ENCODE peak calls at places on chromosomes 16 and 17, in seven cellular contexts. N is transverse colon, P is AG04450, I is GM12865, M is heart right ventricle, G is fibroblast of lung, E is GM10248. H is an unnamed sample.

GRCh38 chr17:34703533-34703932 is 124.2 kb downstream of the TMEM132E start:
- DNase-seq in N (no peak), M (peak), G (peak), E (no peak), I (peak), P (peak), H (no peak)

GRCh38 chr16:84487358-84487757 is 17.1 kb downstream of the MEAK7 start:
- DNase-seq in E (no peak), G (no peak), M (no peak), I (no peak), N (no peak), P (no peak), H (no peak)

GRCh38 chr17:47789611-47790520 is 31.7 kb downstream of the OSBPL7 start:
- DNase-seq in G (peak), P (no peak), I (peak), M (no peak), E (peak), N (peak), H (peak)

GRCh38 chr16:23196577-23196976 is 14.0 kb downstream of the SCNN1G start:
- DNase-seq in E (no peak), N (no peak), P (no peak), G (no peak), M (no peak), I (no peak), H (no peak)

GRCh38 chr17:82891911-82892310 is 52.1 kb upstream of the ZNF750 start:
- DNase-seq in I (no peak), G (no peak), N (no peak), P (no peak), M (no peak), E (no peak), H (no peak)

GRCh38 chr17:58344047-58344790 is 7.8 kb downstream of the SUPT4H1 start:
- DNase-seq in I (peak), M (no peak), E (peak), G (no peak), P (no peak), N (peak), H (peak)

GRCh38 chr16:66832661-66833305 is 2.0 kb upstream of the NAE1 start:
- DNase-seq in G (peak), I (no peak), M (no peak), N (no peak), P (no peak), E (no peak), H (no peak)

GRCh38 chr17:4577386-4577993 is 6.8 kb upstream of the SMTNL2 start:
- DNase-seq in E (no peak), N (no peak), P (no peak), M (no peak), G (no peak), I (no peak), H (no peak)

GRCh38 chr17:19342611-19343255 is 19.8 kb downstream of the B9D1 start:
- DNase-seq in M (no peak), P (no peak), I (no peak), G (no peak), E (no peak), N (no peak), H (no peak)

GRCh38 chr16:20327444-20328041 is at the start of gene GP2:
- DNase-seq in N (no peak), P (no peak), I (no peak), M (no peak), G (no peak), E (no peak), H (no peak)

GRCh38 chr16:87332150-87332549 is 15.0 kb upstream of the C16orf95 start:
- DNase-seq in M (no peak), G (peak), E (no peak), P (no peak), N (no peak), I (no peak), H (no peak)

GRCh38 chr17:40314557-40314953 is 5.6 kb downstream of the RARA start:
- DNase-seq in I (peak), G (peak), M (peak), P (peak), N (peak), E (no peak), H (peak)

GRCh38 chr17:30332057-30332542 is 1.8 kb downstream of the TMIGD1 start:
- DNase-seq in N (peak), G (peak), M (no peak), P (peak), I (peak), E (peak), H (peak)

GRCh38 chr16:28585674-28586073 is 11.2 kb downstream of the SULT1A2 start:
- DNase-seq in N (peak), E (no peak), P (no peak), I (no peak), M (no peak), G (no peak), H (no peak)

GRCh38 chr17:31561469-31562412 is 170.3 kb downstream of the RAB11FIP4 start:
- DNase-seq in P (no peak), I (no peak), M (no peak), G (peak), E (no peak), N (no peak), H (no peak)

GRCh38 chr16:30136971-30137601 is 14.1 kb upstream of the MAPK3 start:
- DNase-seq in E (no peak), P (no peak), N (no peak), I (no peak), M (no peak), G (no peak), H (no peak)

GRCh38 chr16:11632455-11632921 is 35.8 kb upstream of the SNN start:
- DNase-seq in I (no peak), G (peak), E (no peak), M (peak), P (peak), N (peak), H (no peak)

GRCh38 chr16:48321307-48322036 is 63.7 kb downstream of the SIAH1 start:
- DNase-seq in P (no peak), E (no peak), I (no peak), G (peak), M (no peak), N (no peak), H (no peak)

GRCh38 chr16:8621221-8621571 is 302 bp upstream of the METTL22 start:
- DNase-seq in E (no peak), N (no peak), M (no peak), P (no peak), G (no peak), I (no peak), H (no peak)

GRCh38 chr17:64128787-64129514 is 993 bp downstream of the ERN1 start:
- DNase-seq in P (no peak), I (peak), M (peak), G (peak), N (peak), E (no peak), H (no peak)

GRCh38 chr17:10844667-10845387 is 6.9 kb upstream of the PIRT start:
- DNase-seq in E (peak), M (peak), G (peak), N (peak), I (peak), P (peak), H (peak)

GRCh38 chr16:30416624-30417298 is 9.4 kb downstream of the ZNF771 start:
- DNase-seq in N (no peak), I (no peak), P (no peak), G (no peak), M (no peak), E (no peak), H (no peak)

GRCh38 chr16:71784093-71784492 is 24.5 kb downstream of the AP1G1 start:
- DNase-seq in I (no peak), N (no peak), E (no peak), M (no peak), P (no peak), G (no peak), H (no peak)

GRCh38 chr17:44204453-44204882 is 4.8 kb upstream of the ATXN7L3 start:
- DNase-seq in I (no peak), P (no peak), M (no peak), N (no peak), G (peak), E (no peak), H (no peak)

GRCh38 chr17:42179911-42180410 is 981 bp downstream of the KCNH4 start:
- DNase-seq in E (peak), G (peak), I (peak), M (peak), P (no peak), N (peak), H (peak)

GRCh38 chr17:80264048-80264792 is 3.6 kb downstream of the RNF213 start:
- DNase-seq in E (no peak), N (peak), G (no peak), P (no peak), M (no peak), I (peak), H (no peak)

DNA sequence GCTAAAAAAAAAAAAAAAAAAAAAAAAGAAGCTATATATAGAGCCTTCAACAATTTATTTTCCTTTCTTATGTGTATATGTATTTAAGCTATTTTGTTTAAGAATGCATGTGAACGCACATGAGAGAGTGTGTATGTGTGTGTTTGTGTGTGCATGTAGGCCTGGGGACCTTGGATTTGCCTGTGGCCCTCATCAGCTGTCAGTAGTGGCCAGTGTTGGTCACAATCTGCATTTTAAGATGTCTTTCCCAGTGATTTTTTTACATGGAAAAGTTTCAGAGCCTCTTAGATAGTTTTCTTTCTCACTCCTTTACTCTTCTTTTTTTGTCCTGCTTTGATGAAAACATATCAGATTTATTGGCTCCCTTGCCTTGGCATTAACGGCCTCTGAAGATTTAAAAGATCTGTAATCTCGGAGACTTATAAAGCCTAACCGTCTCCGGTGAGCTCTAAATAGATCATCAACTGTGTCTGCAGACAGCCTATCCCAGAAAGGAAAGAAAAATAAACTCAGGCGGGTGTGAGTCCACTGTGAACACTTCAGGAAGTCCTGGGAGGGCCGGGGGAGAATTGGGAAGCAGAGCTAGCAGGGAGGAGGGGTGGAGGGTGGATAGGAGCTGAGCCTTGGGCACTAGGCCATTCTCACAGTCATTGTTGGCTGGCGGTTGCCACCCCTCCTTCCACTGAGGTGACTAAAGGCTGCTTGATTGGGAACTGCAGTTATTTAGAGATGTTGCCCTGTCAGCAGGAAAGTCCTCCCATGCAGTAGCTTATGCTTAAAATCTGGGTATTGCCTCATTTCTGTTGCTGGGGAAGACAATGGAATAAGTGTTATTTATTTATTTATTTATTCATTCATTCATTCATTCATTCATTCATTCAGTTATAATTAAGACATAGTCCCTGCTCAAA is 86.8 kb downstream of the WWP2 start:
- DNase-seq in P (peak), M (peak), I (no peak), N (peak), E (no peak), G (peak), H (no peak)
- TF ChIP-seq CTCF in P (no peak), M (peak), I (no peak), N (peak), E (no peak), G (peak), H (no peak)

DNA sequence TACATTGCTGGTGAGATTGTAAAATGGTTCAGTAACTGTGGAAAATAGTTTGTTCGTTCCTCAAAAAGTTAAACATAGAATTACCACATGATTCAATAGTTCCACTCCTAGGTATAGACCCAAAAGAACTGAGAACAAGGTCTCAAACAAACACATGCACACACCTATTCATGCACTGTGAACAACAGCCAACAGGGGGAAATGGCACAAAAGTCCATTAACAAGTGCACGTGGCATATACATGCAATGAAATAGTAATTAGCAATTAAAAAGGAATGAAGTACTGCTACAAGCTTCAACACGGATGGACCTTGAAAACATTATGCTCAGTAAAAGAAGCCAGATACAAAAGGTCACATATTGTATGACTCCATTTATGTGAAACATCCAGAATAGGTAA is 23.8 kb downstream of the SDK2 start:
- DNase-seq in P (no peak), N (no peak), M (no peak), G (no peak), E (no peak), I (no peak), H (no peak)
- TF ChIP-seq CTCF in P (no peak), N (no peak), M (no peak), G (no peak), E (no peak), I (no peak), H (no peak)

DNA sequence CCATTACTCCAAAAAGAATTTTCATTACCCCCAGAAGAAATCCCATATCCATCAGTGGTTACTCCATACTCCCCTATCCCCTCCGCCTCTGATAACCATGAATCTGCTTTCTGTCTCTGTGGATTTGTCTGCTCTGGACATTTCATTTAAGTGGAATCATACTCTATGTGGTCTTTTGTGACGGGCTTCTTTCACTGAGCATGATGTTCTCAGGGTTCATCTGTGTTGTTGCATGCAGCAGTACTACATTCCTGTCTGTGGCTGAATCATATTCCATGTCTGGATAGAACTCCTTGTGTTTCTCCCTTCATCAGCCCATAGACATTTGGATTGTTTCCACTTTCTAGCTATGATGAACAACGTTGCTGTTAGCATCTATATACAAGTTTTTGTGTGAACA is 59.5 kb upstream of the IRX3 start:
- DNase-seq in I (no peak), E (no peak), M (no peak), P (no peak), G (no peak), N (no peak), H (no peak)
- TF ChIP-seq CTCF in I (no peak), E (no peak), M (no peak), P (no peak), G (no peak), N (no peak), H (no peak)

GRCh38 chr17:57006040-57006439 is 28.1 kb downstream of the SCPEP1 start:
- DNase-seq in M (no peak), P (no peak), I (no peak), G (no peak), N (no peak), E (no peak), H (no peak)

GRCh38 chr17:57008958-57009357 is 31.0 kb downstream of the SCPEP1 start:
- DNase-seq in N (no peak), G (no peak), M (no peak), P (no peak), I (no peak), E (no peak), H (no peak)

GRCh38 chr17:57001541-57001940 is 23.6 kb downstream of the SCPEP1 start:
- DNase-seq in E (no peak), I (no peak), G (no peak), M (no peak), P (no peak), N (no peak), H (no peak)

GRCh38 chr17:57002904-57003303 is 25.0 kb downstream of the SCPEP1 start:
- DNase-seq in N (no peak), P (no peak), I (no peak), G (no peak), E (no peak), M (no peak), H (no peak)

DNA sequence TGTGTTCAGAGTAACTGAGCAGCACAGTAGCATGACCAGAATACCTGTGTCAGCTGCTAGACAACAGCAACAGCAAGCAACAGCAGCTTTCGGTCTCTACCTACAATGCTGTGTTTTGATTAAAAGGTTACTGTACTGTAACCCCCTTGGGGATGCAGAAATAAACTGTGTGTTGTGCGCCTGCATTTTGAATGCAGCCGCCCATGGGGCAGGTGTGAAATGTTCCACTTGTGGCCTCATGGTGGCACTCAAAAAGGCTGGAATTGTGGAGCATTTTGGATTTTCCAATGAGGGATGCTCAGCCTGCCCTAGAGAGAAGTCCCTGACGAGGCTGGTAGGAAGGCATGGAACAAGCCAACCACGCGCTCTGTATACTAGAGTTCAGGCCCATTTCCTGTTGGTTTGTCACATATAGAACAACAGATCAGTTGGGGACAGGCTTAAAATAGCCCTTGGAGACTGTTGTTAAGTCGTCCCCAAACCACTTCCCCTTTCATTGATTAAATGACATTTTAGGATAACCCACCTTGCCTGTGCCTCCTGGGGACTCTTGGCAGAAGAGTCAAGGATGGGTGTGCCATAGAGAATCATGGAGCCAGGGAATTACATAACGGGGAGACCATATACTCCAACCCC is 27.1 kb downstream of the SCPEP1 start:
- DNase-seq in E (peak), I (peak), P (no peak), N (peak), G (no peak), M (no peak), H (peak)
- TF ChIP-seq CTCF in E (peak), I (peak), P (no peak), N (peak), G (peak), M (peak), H (no peak)

GRCh38 chr16:492211-492875 is 35.2 kb upstream of the CAPN15 start:
- DNase-seq in P (no peak), M (no peak), I (peak), E (no peak), N (no peak), G (no peak), H (peak)

GRCh38 chr16:491225-491919 is 36.1 kb upstream of the CAPN15 start:
- DNase-seq in E (no peak), M (no peak), P (no peak), N (no peak), G (no peak), I (peak), H (no peak)

GRCh38 chr16:497258-497657 is 30.3 kb upstream of the CAPN15 start:
- DNase-seq in P (no peak), G (no peak), I (no peak), E (no peak), N (no peak), M (no peak), H (no peak)

GRCh38 chr16:496097-496886 is 31.2 kb upstream of the CAPN15 start:
- DNase-seq in G (no peak), E (no peak), M (no peak), N (no peak), I (no peak), P (no peak), H (no peak)

DNA sequence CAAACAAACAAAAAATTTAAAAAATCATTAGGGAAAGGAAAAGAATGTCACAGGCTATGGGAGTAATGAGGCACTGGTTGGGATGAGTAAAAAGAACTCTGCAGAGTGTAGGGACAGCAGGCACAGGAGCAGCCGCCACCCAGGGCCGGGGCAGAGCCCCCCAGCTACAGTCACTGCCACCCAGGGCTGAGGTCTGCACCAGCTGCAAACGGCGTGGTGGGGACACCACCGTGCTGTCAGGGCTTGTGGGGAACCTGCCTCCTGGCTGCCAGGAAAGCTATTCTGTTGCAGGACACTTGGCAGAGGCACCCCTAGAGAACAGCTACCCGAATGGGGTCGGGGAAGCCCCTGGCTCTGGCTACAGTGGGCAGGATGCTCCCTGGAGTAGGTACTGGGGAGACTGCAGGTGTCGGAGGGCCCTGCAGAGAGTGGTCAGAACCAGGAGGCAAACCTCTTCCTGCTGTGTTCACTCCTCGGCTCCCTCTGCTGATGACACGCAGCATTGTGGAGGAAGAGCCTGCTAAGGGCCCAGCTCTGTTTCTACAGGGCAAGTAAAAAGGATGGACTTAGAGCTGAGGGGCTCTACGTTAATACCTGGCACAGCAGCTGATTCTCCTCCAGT is 32.3 kb upstream of the CAPN15 start:
- DNase-seq in E (peak), M (no peak), G (peak), I (peak), P (peak), N (peak), H (peak)
- TF ChIP-seq CTCF in E (peak), M (peak), G (peak), I (peak), P (peak), N (peak), H (no peak)

GRCh38 chr17:81456091-81456490 is 56.5 kb downstream of the ACTG1 start:
- DNase-seq in M (no peak), I (no peak), P (no peak), E (no peak), N (no peak), G (no peak), H (no peak)
- TF ChIP-seq CTCF in M (no peak), I (no peak), P (no peak), E (no peak), N (no peak), G (no peak), H (no peak)

GRCh38 chr17:76078859-76079576 is at the start of gene ZACN:
- DNase-seq in M (no peak), P (no peak), I (no peak), G (no peak), N (no peak), E (no peak), H (no peak)

GRCh38 chr17:76080207-76080933 is 1.4 kb downstream of the ZACN start:
- DNase-seq in M (no peak), G (no peak), N (no peak), P (no peak), I (no peak), E (no peak), H (no peak)

GRCh38 chr17:76081295-76082210 is 2.6 kb downstream of the ZACN start:
- DNase-seq in P (no peak), M (no peak), N (no peak), E (peak), G (no peak), I (no peak), H (no peak)

GRCh38 chr17:76080934-76081287 is 1.9 kb downstream of the ZACN start:
- DNase-seq in I (no peak), E (peak), M (no peak), G (no peak), N (no peak), P (no peak), H (no peak)

GRCh38 chr17:76079577-76080206 is 710 bp downstream of the ZACN start:
- DNase-seq in G (no peak), P (no peak), E (no peak), M (no peak), N (no peak), I (no peak), H (peak)
- TF ChIP-seq CTCF in G (no peak), P (peak), E (no peak), M (no peak), N (no peak), I (no peak), H (no peak)

H was measured in GM20000.